ENCODE peak calls at places on chromosomes 2 and 18, in seven cellular contexts. N is esophagus squamous epithelium, R is adrenal gland, F is IMR-90, T is ovary, L is uterus, D is right lobe of liver. V is an unnamed sample. For H3K4me1, the result is how much of the 10 kb centered on the place peaks cover.

GRCh38 chr2:20617081-20617575 is 33.8 kb downstream of the HS1BP3 start:
- DNase-seq in N (no peak), R (peak), F (no peak), T (peak), L (peak), D (peak), V (no peak)

GRCh38 chr18:2971741-2972552 is 41.0 kb downstream of the LPIN2 start:
- DNase-seq in N (no peak), R (peak), F (no peak), T (peak), L (peak), D (peak), V (no peak)

GRCh38 chr2:45483997-45484396 is 127.1 kb downstream of the SRBD1 start:
- DNase-seq in N (no peak), R (no peak), F (peak), T (no peak), L (no peak), D (no peak), V (no peak)

GRCh38 chr2:72995420-72996151 is 75.9 kb downstream of the SFXN5 start:
- DNase-seq in N (no peak), R (no peak), F (no peak), T (no peak), L (no peak), D (no peak), V (no peak)

GRCh38 chr2:41707790-41708451 is 339.9 kb upstream of the PKDCC start:
- DNase-seq in N (no peak), R (no peak), F (no peak), T (no peak), L (no peak), D (no peak), V (no peak)

GRCh38 chr2:149329470-149330126 is 789 bp upstream of the LYPD6 start:
- DNase-seq in N (no peak), R (no peak), F (peak), T (peak), L (peak), D (peak), V (peak)

GRCh38 chr2:28360742-28361293 is 31.8 kb upstream of the FOSL2 start:
- DNase-seq in N (no peak), R (peak), F (peak), T (peak), L (peak), D (peak), V (peak)

GRCh38 chr2:239261336-239261735 is 139.5 kb downstream of the HDAC4 start:
- DNase-seq in N (no peak), R (no peak), F (no peak), T (no peak), L (no peak), D (no peak), V (peak)

GRCh38 chr2:15195723-15196270 is 365.3 kb downstream of the NBAS start:
- DNase-seq in N (no peak), R (no peak), F (no peak), T (no peak), L (no peak), D (no peak), V (no peak)

GRCh38 chr2:23901966-23902942 is 24.7 kb downstream of the ATAD2B start:
- DNase-seq in N (no peak), R (no peak), F (peak), T (no peak), L (no peak), D (no peak), V (no peak)

GRCh38 chr18:35749701-35750100 is 168.2 kb downstream of the GALNT1 start:
- DNase-seq in N (no peak), R (no peak), F (no peak), T (no peak), L (no peak), D (no peak), V (no peak)

GRCh38 chr2:212968284-212969081 is 182.9 kb downstream of the IKZF2 start:
- DNase-seq in N (no peak), R (no peak), F (no peak), T (no peak), L (no peak), D (no peak), V (no peak)

GRCh38 chr2:201768918-201769317 is 11.8 kb downstream of the ALS2 start:
- DNase-seq in N (no peak), R (no peak), F (peak), T (no peak), L (no peak), D (no peak), V (no peak)

GRCh38 chr2:46002507-46002883 is 294.7 kb upstream of the EPAS1 start:
- DNase-seq in N (no peak), R (no peak), F (peak), T (peak), L (no peak), D (no peak), V (peak)

GRCh38 chr2:32008811-32009478 is 1.9 kb downstream of the MEMO1 start:
- DNase-seq in N (no peak), R (no peak), F (peak), T (no peak), L (no peak), D (peak), V (no peak)

GRCh38 chr2:121721926-121722325 is 14.7 kb downstream of the NIFK start:
- DNase-seq in N (no peak), R (no peak), F (peak), T (no peak), L (no peak), D (no peak), V (peak)

GRCh38 chr18:3062798-3063563 is 50.0 kb upstream of the LPIN2 start:
- DNase-seq in N (no peak), R (peak), F (peak), T (peak), L (peak), D (peak), V (no peak)

GRCh38 chr2:65057391-65058052 is 1.3 kb downstream of the CEP68 start:
- DNase-seq in N (no peak), R (no peak), F (peak), T (no peak), L (no peak), D (no peak), V (no peak)

GRCh38 chr2:142037051-142037450 is 93.8 kb downstream of the LRP1B start:
- DNase-seq in N (no peak), R (no peak), F (no peak), T (no peak), L (no peak), D (no peak), V (no peak)

GRCh38 chr2:232621186-232621585 is 12.2 kb upstream of the EFHD1 start:
- DNase-seq in N (no peak), R (no peak), F (no peak), T (no peak), L (no peak), D (no peak), V (no peak)

GRCh38 chr18:21179590-21180220 is 62.3 kb upstream of the GREB1L start:
- DNase-seq in N (no peak), R (peak), F (peak), T (peak), L (peak), D (no peak), V (peak)

GRCh38 chr2:44267269-44268258 is 7.7 kb upstream of the SLC3A1 start:
- DNase-seq in N (no peak), R (peak), F (no peak), T (no peak), L (peak), D (no peak), V (no peak)

GRCh38 chr2:237931205-237931721 is 35.6 kb upstream of the UBE2F start:
- DNase-seq in N (no peak), R (no peak), F (peak), T (no peak), L (no peak), D (no peak), V (no peak)

GRCh38 chr2:67841711-67842110 is 221.1 kb downstream of the C1D start:
- DNase-seq in N (no peak), R (no peak), F (no peak), T (no peak), L (no peak), D (no peak), V (no peak)

GRCh38 chr2:155733091-155733870 is 599.2 kb downstream of the NR4A2 start:
- DNase-seq in N (no peak), R (no peak), F (no peak), T (no peak), L (no peak), D (no peak), V (no peak)

GRCh38 chr18:37762076-37762475 is 196.5 kb upstream of the CELF4 start:
- DNase-seq in N (no peak), R (no peak), F (no peak), T (no peak), L (no peak), D (no peak), V (no peak)

GRCh38 chr18:44107187-44107586 is 573.5 kb upstream of the SETBP1 start:
- DNase-seq in N (no peak), R (no peak), F (no peak), T (no peak), L (no peak), D (no peak), V (no peak)

GRCh38 chr18:41338341-41338740 is 616.7 kb upstream of the PIK3C3 start:
- DNase-seq in N (no peak), R (no peak), F (no peak), T (no peak), L (no peak), D (no peak), V (no peak)

GRCh38 chr2:111216811-111217652 is 96.3 kb downstream of the BCL2L11 start:
- DNase-seq in N (no peak), R (no peak), F (no peak), T (no peak), L (no peak), D (no peak), V (no peak)

GRCh38 chr2:55010149-55010591 is 40.1 kb downstream of the RTN4 start:
- DNase-seq in N (no peak), R (peak), F (peak), T (peak), L (no peak), D (peak), V (no peak)

GRCh38 chr2:202609381-202610145 is 25.2 kb upstream of the FAM117B start:
- DNase-seq in N (no peak), R (no peak), F (no peak), T (no peak), L (no peak), D (no peak), V (no peak)

GRCh38 chr2:200449149-200449548 is 60.7 kb downstream of the KCTD18 start:
- DNase-seq in N (no peak), R (no peak), F (no peak), T (no peak), L (no peak), D (no peak), V (no peak)

GRCh38 chr2:147594038-147594437 is 250.8 kb upstream of the ACVR2A start:
- DNase-seq in N (no peak), R (no peak), F (no peak), T (no peak), L (no peak), D (no peak), V (no peak)

GRCh38 chr2:201746551-201746950 is 34.2 kb downstream of the ALS2 start:
- DNase-seq in N (no peak), R (no peak), F (no peak), T (no peak), L (no peak), D (no peak), V (no peak)

GRCh38 chr18:11752116-11752911 is 63.2 kb downstream of the GNAL start:
- DNase-seq in N (no peak), R (no peak), F (peak), T (no peak), L (no peak), D (no peak), V (peak)
- H3K4me3 ChIP-seq in N (peak), R (no peak), F (peak), T (peak), L (no peak), D (no peak), V (peak)

GRCh38 chr2:85911097-85911496 is 22.3 kb upstream of the ST3GAL5 start:
- DNase-seq in N (no peak), R (no peak), F (no peak), T (no peak), L (no peak), D (no peak), V (no peak)
- H3K4me1 ChIP-seq in N (under half), R (under half), F (under half), T (under half), L (under half), D (under half), V (half or more)

DNA sequence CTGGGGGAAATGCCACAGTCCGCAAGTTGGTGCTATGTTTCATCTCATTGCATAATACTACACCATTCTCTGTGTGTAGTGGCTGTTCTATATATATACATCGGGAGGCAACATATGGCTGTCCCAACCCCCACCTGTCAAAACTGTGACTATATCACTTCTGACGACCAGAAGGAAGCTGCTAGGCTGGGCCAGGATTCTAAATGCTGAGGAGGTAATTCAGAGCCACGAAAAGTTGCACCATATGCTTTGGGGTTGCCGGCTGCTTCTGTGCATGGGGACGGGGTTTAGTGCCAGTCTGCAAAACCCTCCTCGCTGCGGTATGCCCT is 117.3 kb downstream of the MSH2 start:
- DNase-seq in N (no peak), R (no peak), F (no peak), T (no peak), L (no peak), D (no peak), V (no peak)
- H3K4me3 ChIP-seq in N (no peak), R (no peak), F (no peak), T (peak), L (no peak), D (no peak), V (no peak)

GRCh38 chr18:47403949-47404348 is 152.5 kb upstream of the SKOR2 start:
- DNase-seq in N (no peak), R (no peak), F (no peak), T (no peak), L (no peak), D (no peak), V (no peak)

GRCh38 chr18:47409519-47409918 is 158.1 kb upstream of the SKOR2 start:
- DNase-seq in N (no peak), R (no peak), F (no peak), T (no peak), L (no peak), D (no peak), V (no peak)

GRCh38 chr18:47410139-47410538 is 158.7 kb upstream of the SKOR2 start:
- DNase-seq in N (no peak), R (no peak), F (no peak), T (no peak), L (no peak), D (no peak), V (no peak)

GRCh38 chr18:47407736-47408135 is 156.3 kb upstream of the SKOR2 start:
- DNase-seq in N (no peak), R (no peak), F (no peak), T (no peak), L (no peak), D (no peak), V (no peak)

GRCh38 chr18:47404845-47405244 is 153.4 kb upstream of the SKOR2 start:
- DNase-seq in N (no peak), R (no peak), F (no peak), T (no peak), L (no peak), D (no peak), V (no peak)
- H3K4me1 ChIP-seq in N (under half), R (under half), F (under half), T (under half), L (under half), D (under half), V (under half)

DNA sequence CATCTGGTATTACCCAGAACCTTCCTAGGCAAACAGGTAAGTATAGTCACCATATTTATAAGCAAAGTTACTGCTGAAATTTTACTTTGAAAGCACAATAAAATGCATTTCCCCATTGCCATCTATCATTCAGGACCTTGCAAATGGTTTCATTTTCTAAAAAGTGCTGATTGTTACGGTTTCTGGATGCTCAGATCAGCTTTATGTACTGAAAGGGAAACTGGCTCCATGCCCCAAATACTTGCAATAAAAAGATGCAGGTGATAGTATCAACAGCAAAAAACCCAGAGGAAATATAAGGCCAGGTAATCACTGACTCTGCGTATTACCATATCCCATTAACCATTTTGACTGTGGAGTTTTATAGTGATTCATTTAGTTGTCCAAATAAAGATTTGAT is 1150.7 kb upstream of the CRIM1 start:
- DNase-seq in N (no peak), R (no peak), F (no peak), T (no peak), L (no peak), D (no peak), V (no peak)
- H3K4me3 ChIP-seq in N (no peak), R (no peak), F (no peak), T (no peak), L (no peak), D (no peak), V (no peak)

DNA sequence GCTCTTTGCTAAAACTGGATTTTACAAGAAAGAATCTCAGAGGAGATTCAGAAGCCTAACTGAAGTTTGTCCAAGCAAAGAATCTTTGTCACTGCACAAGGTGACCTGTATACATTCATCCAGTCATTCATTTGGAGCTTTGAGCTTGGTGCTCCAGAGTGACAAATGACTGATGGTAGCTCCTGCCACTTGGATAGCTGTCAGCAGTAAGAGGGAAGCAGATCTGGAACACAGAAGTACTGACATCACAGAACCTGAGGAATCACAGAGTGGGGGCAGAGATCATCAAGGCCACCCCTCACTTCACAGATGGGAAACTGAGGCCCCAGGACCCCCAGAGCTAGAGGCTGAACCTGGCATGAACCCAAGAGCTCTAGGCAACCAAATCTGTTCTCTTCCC is 28.8 kb upstream of the IGFBP2 start:
- DNase-seq in N (no peak), R (no peak), F (no peak), T (no peak), L (no peak), D (no peak), V (no peak)
- H3K4me1 ChIP-seq in N (under half), R (under half), F (under half), T (under half), L (under half), D (under half), V (under half)

DNA sequence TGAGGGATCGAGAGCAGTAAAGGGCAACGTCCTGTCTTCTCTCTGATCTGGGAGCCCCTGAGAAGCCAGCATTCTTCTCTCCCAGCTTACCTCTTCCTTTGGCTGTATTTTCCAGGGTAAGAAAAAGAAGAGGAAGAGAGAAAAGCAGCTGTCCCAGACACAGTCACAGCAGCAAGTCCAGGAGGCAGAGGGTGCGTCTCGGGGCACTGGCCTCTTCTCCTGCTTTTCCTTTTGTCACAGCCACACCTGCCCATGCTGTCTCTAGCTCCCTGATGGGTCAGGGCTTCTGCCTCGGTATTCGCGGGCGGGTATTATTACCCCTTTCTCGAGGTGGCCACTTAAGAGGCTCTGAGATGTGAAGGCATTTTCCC is 20.3 kb downstream of the TGOLN2 start:
- DNase-seq in N (no peak), R (no peak), F (no peak), T (no peak), L (no peak), D (no peak), V (no peak)
- H3K4me3 ChIP-seq in N (no peak), R (no peak), F (no peak), T (no peak), L (no peak), D (no peak), V (no peak)

V was measured in SJSA1.